ENCODE peak calls at places on chromosomes 13 and 19, in seven cellular contexts. S is H1, F is GM12878, R is K562, N is SK-N-SH, Z is HepG2, G is GM12892. E is an unnamed sample.

GRCh38 chr19:8832132-8833021 is at the start of the genes MBD3L1 and ZNF558:
- DNase-seq in S (peak; percentile 80), Z (peak; percentile 80), N (peak; percentile 97), R (peak; percentile 99), G (peak; percentile 72), F (peak; percentile 40), E (peak; percentile 96)

GRCh38 chr13:27408074-27408473 is 16.3 kb upstream of the GTF3A start:
- DNase-seq in F (no peak), G (no peak), S (no peak), N (no peak), R (no peak), Z (no peak), E (no peak)

GRCh38 chr13:94481966-94482365 is 2.5 kb upstream of the DCT start:
- DNase-seq in G (no peak), F (no peak), R (no peak), N (no peak), S (no peak), Z (peak; percentile 10), E (no peak)

GRCh38 chr19:38213911-38214625 is 10.0 kb downstream of the DPF1 start:
- DNase-seq in G (no peak), R (no peak), F (peak; percentile 33), S (no peak), Z (no peak), N (no peak), E (no peak)

GRCh38 chr13:77545626-77546412 is 10.3 kb downstream of the SCEL start:
- DNase-seq in G (no peak), Z (no peak), N (no peak), R (no peak), S (no peak), F (no peak), E (no peak)

GRCh38 chr19:23542562-23542961 is 144.4 kb downstream of the ZNF675 start:
- DNase-seq in R (no peak), N (no peak), F (no peak), S (no peak), Z (no peak), G (no peak), E (no peak)

GRCh38 chr19:19554074-19555023 is 16.3 kb downstream of the CILP2 start:
- DNase-seq in R (peak; percentile 88), Z (no peak), S (peak; percentile 94), G (peak; percentile 75), F (no peak), N (peak; percentile 86), E (peak; percentile 79)

GRCh38 chr13:25171517-25172302 is at the start of gene AMER2:
- DNase-seq in R (no peak), S (peak; percentile 64), N (peak; percentile 75), G (peak; percentile 38), F (no peak), Z (no peak), E (peak; percentile 30)

GRCh38 chr19:40811478-40812341 is 12.7 kb downstream of the EGLN2 start:
- DNase-seq in G (no peak), F (no peak), Z (no peak), S (no peak), R (peak; percentile 39), N (no peak), E (no peak)

GRCh38 chr19:14375055-14375581 is 6.1 kb upstream of the ADGRE5 start:
- DNase-seq in N (no peak), G (no peak), F (no peak), S (no peak), R (peak; percentile 6), Z (no peak), E (no peak)

GRCh38 chr19:35229601-35230000 is 1.1 kb upstream of the FAM187B start:
- DNase-seq in Z (no peak), G (no peak), F (no peak), R (no peak), N (no peak), S (no peak), E (no peak)

GRCh38 chr13:22064854-22065646 is 394.2 kb downstream of the FGF9 start:
- DNase-seq in F (no peak), G (no peak), Z (no peak), R (no peak), N (no peak), S (no peak), E (no peak)

GRCh38 chr13:98413796-98414195 is 163.1 kb downstream of the STK24 start:
- DNase-seq in R (no peak), N (no peak), S (no peak), Z (no peak), G (no peak), F (no peak), E (no peak)

GRCh38 chr13:92164822-92165221 is 766.4 kb downstream of the GPC5 start:
- DNase-seq in Z (no peak), G (no peak), N (no peak), F (no peak), R (no peak), S (no peak), E (no peak)

GRCh38 chr13:98802999-98803666 is 50.7 kb upstream of the SLC15A1 start:
- DNase-seq in F (no peak), R (no peak), N (no peak), Z (no peak), G (no peak), S (peak; percentile 45), E (no peak)

GRCh38 chr13:44221657-44222056 is 152.0 kb upstream of the SERP2 start:
- DNase-seq in R (no peak), N (no peak), G (no peak), F (no peak), S (no peak), Z (no peak), E (no peak)

GRCh38 chr13:44220948-44221347 is 152.7 kb upstream of the SERP2 start:
- DNase-seq in N (no peak), R (no peak), S (no peak), G (no peak), F (no peak), Z (no peak), E (no peak)

GRCh38 chr13:44223785-44224432 is 149.7 kb upstream of the SERP2 start:
- DNase-seq in S (no peak), Z (no peak), G (no peak), N (no peak), R (no peak), F (no peak), E (no peak)

GRCh38 chr13:44218501-44219240 is 155.0 kb upstream of the SERP2 start:
- DNase-seq in N (no peak), S (no peak), Z (no peak), R (no peak), G (no peak), F (no peak), E (no peak)

DNA sequence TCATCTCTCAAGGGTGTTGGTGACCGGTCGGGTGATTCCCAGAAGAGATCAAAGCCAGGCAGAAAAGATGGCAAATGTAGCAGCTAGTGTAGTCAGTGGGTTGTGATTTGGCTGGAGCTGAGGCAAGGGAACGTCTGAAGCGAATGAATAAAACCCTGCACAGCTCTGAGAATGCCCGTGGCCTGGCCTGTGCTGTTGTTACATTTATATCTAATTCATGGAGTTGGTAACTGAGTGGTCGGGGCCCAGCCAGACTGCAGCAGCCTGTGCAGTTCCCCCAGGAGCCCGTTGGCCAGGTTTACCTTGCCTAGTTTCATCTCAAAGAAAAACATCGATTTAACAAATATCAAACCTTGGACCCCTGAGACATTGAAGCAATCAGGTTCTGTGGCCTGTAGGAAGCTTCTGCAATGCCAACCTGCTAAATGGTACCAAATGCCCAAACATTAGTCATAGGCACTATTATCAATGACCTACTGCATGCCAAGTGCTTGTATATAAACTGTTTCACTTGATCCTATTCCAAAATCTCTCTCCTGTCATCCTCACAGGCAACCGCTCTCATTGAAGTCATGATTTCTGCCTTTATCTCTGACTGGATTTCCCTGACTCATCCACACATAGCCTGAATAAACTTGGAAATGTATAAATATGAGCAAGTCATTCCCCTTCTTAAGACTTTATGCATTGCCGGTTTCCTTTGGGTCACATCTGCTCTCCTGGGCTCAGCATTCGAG is 153.6 kb upstream of the SERP2 start:
- DNase-seq in G (no peak), N (no peak), S (no peak), R (no peak), Z (no peak), F (no peak), E (no peak)
- TF ChIP-seq POLR2AphosphoS5 in G (no peak), N (no peak), S (no peak), R (no peak), Z (no peak), F (no peak), E (no peak)

GRCh38 chr13:41562083-41562482 is 104.7 kb downstream of the RGCC start:
- DNase-seq in G (no peak), F (no peak), S (no peak), N (no peak), Z (no peak), R (no peak), E (no peak)

GRCh38 chr13:41562541-41563178 is 105.3 kb downstream of the RGCC start:
- DNase-seq in R (no peak), Z (no peak), S (no peak), G (no peak), N (no peak), F (no peak), E (no peak)

GRCh38 chr13:41564046-41564445 is 106.7 kb downstream of the RGCC start:
- DNase-seq in R (no peak), N (no peak), F (no peak), G (no peak), S (no peak), Z (no peak), E (no peak)

GRCh38 chr13:41565221-41565620 is 107.9 kb downstream of the RGCC start:
- DNase-seq in F (no peak), R (no peak), Z (peak; percentile 24), N (no peak), G (no peak), S (no peak), E (no peak)

GRCh38 chr13:41563501-41564001 is 106.2 kb downstream of the RGCC start:
- DNase-seq in F (no peak), N (no peak), R (no peak), Z (peak; percentile 57), S (no peak), G (no peak), E (no peak)
- TF ChIP-seq TAF1 in F (no peak), N (no peak), R (no peak), Z (no peak), S (no peak), G (no peak), E (no peak)

GRCh38 chr19:3471954-3472655 is 8.2 kb downstream of the SMIM24 start:
- DNase-seq in Z (no peak), R (peak; percentile 81), S (peak; percentile 86), G (no peak), N (peak; percentile 87), F (no peak), E (no peak)
- TF ChIP-seq POLR2AphosphoS5 in Z (no peak), R (no peak), S (no peak), G (no peak), N (no peak), F (no peak), E (no peak)

GRCh38 chr13:38398810-38399493 is 49.3 kb downstream of the UFM1 start:
- DNase-seq in G (no peak), S (no peak), R (no peak), Z (no peak), F (no peak), N (no peak), E (no peak)

GRCh38 chr13:38391341-38391740 is 41.7 kb downstream of the UFM1 start:
- DNase-seq in S (no peak), F (no peak), R (no peak), G (no peak), N (no peak), Z (no peak), E (no peak)

GRCh38 chr13:38399540-38399939 is 49.9 kb downstream of the UFM1 start:
- DNase-seq in R (no peak), F (no peak), N (no peak), G (no peak), S (no peak), Z (no peak), E (no peak)

GRCh38 chr13:38395505-38395803 is 45.8 kb downstream of the UFM1 start:
- DNase-seq in S (no peak), F (no peak), N (no peak), G (no peak), Z (no peak), R (no peak), E (no peak)

GRCh38 chr13:38394777-38395504 is 45.3 kb downstream of the UFM1 start:
- DNase-seq in R (no peak), N (no peak), F (no peak), S (no peak), G (no peak), Z (no peak), E (no peak)
- TF ChIP-seq TAF1 in R (no peak), N (no peak), F (no peak), S (no peak), G (no peak), Z (no peak), E (no peak)

E was measured in GM12891.